ENCODE peak calls at places on chromosomes 13 and 19, in ten cellular contexts. N, D, M, A, P, X, T, Z, G and L are unnamed samples.

GRCh38 chr13:111474136-111475002 is 153.9 kb downstream of the TEX29 start:
- DNase-seq in N (peak; percentile 21), D (peak; percentile 35), M (no peak), A (peak; percentile 31), P (no peak), X (no peak), T (no peak), Z (no peak), G (peak; percentile 32), L (no peak)

GRCh38 chr19:34766386-34766785 is 6.6 kb downstream of the ZNF599 start:
- DNase-seq in N (no peak), D (peak; percentile 47), M (no peak), A (no peak), P (no peak), X (no peak), T (no peak), Z (no peak), G (no peak), L (no peak)

GRCh38 chr13:97223711-97224461 is 1.8 kb downstream of the MBNL2 start:
- DNase-seq in N (peak; percentile 43), D (peak; percentile 96), M (peak; percentile 42), A (peak; percentile 53), P (peak; percentile 72), X (no peak), T (peak; percentile 54), Z (no peak), G (peak; percentile 87), L (no peak)

GRCh38 chr19:54938906-54939305 is 8.4 kb downstream of the NLRP7 start:
- DNase-seq in N (no peak), D (no peak), M (no peak), A (no peak), P (no peak), X (no peak), T (no peak), Z (no peak), G (no peak), L (no peak)

GRCh38 chr13:110062077-110062776 is 244.7 kb downstream of the COL4A1 start:
- DNase-seq in N (no peak), D (peak; percentile 20), M (peak; percentile 73), A (no peak), P (no peak), X (no peak), T (no peak), Z (no peak), G (peak; percentile 43), L (no peak)

GRCh38 chr19:14497347-14497921 is 1.5 kb upstream of the GIPC1 start:
- DNase-seq in N (no peak), D (no peak), M (no peak), A (peak; percentile 56), P (no peak), X (no peak), T (no peak), Z (no peak), G (no peak), L (no peak)

GRCh38 chr19:44741841-44742352 is 6.6 kb upstream of the BCL3 start:
- DNase-seq in N (peak; percentile 98), D (peak; percentile 100), M (peak; percentile 98), A (peak; percentile 100), P (peak; percentile 99), X (peak; percentile 95), T (peak; percentile 99), Z (no peak), G (peak; percentile 100), L (peak; percentile 65)

GRCh38 chr19:6003976-6004375 is 26.0 kb upstream of the RANBP3 start:
- DNase-seq in N (no peak), D (no peak), M (no peak), A (no peak), P (no peak), X (no peak), T (no peak), Z (no peak), G (no peak), L (no peak)

GRCh38 chr13:43881580-43881979 is 1.9 kb downstream of the LACC1 start:
- DNase-seq in N (no peak), D (no peak), M (no peak), A (no peak), P (no peak), X (no peak), T (no peak), Z (no peak), G (no peak), L (no peak)

GRCh38 chr19:35256566-35256965 is 7.8 kb downstream of the LSR start:
- DNase-seq in N (no peak), D (no peak), M (no peak), A (no peak), P (no peak), X (no peak), T (no peak), Z (no peak), G (no peak), L (no peak)

GRCh38 chr19:19404879-19405860 is at the start of gene GATAD2A:
- DNase-seq in N (peak; percentile 78), D (peak; percentile 89), M (peak; percentile 95), A (peak; percentile 87), P (peak; percentile 95), X (peak; percentile 92), T (peak; percentile 96), Z (peak; percentile 44), G (peak; percentile 93), L (peak; percentile 88)

GRCh38 chr19:19409235-19410030 is 4.0 kb downstream of the GATAD2A start:
- DNase-seq in N (no peak), D (no peak), M (no peak), A (no peak), P (no peak), X (no peak), T (no peak), Z (no peak), G (no peak), L (no peak)

GRCh38 chr19:19405919-19406877 is 723 bp downstream of the GATAD2A start:
- DNase-seq in N (no peak), D (peak; percentile 60), M (peak; percentile 56), A (peak; percentile 30), P (peak; percentile 65), X (no peak), T (peak; percentile 51), Z (no peak), G (peak; percentile 56), L (no peak)

GRCh38 chr19:19407640-19407933 is 2.1 kb downstream of the GATAD2A start:
- DNase-seq in N (no peak), D (no peak), M (no peak), A (no peak), P (no peak), X (no peak), T (no peak), Z (no peak), G (no peak), L (no peak)

GRCh38 chr19:19406878-19407639 is 1.6 kb downstream of the GATAD2A start:
- DNase-seq in N (no peak), D (peak; percentile 45), M (no peak), A (peak; percentile 53), P (no peak), X (no peak), T (no peak), Z (no peak), G (peak; percentile 58), L (no peak)
- TF ChIP-seq POLR2A in N (no peak), D (peak; percentile 65), M (no peak), A (no peak), P (no peak), X (no peak), T (no peak), Z (no peak), G (no peak), L (no peak)

GRCh38 chr13:40597735-40598365 is 68.6 kb downstream of the FOXO1 start:
- DNase-seq in N (no peak), D (no peak), M (peak; percentile 47), A (no peak), P (no peak), X (no peak), T (no peak), Z (no peak), G (peak; percentile 43), L (no peak)
- H3K4me1 ChIP-seq in N (peaks cover 2% of the 10 kb centered on the region), D (no peaks in the 10 kb centered on the region), M (peaks cover 20% of the 10 kb centered on the region), A (no peaks in the 10 kb centered on the region), P (peaks cover 45% of the 10 kb centered on the region), X (peaks cover 85% of the 10 kb centered on the region), T (peaks cover 42% of the 10 kb centered on the region), Z (peaks cover 13% of the 10 kb centered on the region), G (peaks cover 59% of the 10 kb centered on the region), L (no peaks in the 10 kb centered on the region)

GRCh38 chr19:1998712-1999708 is 16.5 kb downstream of the BTBD2 start:
- DNase-seq in N (no peak), D (no peak), M (no peak), A (no peak), P (no peak), X (no peak), T (no peak), Z (no peak), G (no peak), L (no peak)
- H3K4me3 ChIP-seq in N (no peak overlapping the region), D (no peak overlapping the region), M (no peak overlapping the region), A (no peak overlapping the region), P (no peak overlapping the region), X (no peak overlapping the region), T (no peak overlapping the region), Z (no peak overlapping the region), G (no peak overlapping the region), L (no peak overlapping the region)

GRCh38 chr13:19633340-19634128 is at the start of gene MPHOSPH8:
- DNase-seq in N (peak; percentile 92), D (peak; percentile 94), M (peak; percentile 97), A (peak; percentile 95), P (peak; percentile 96), X (peak; percentile 91), T (peak; percentile 94), Z (peak; percentile 84), G (peak; percentile 96), L (peak; percentile 68)
- TF ChIP-seq POLR2A in N (no peak), D (no peak), M (peak; percentile 78), A (peak; percentile 45), P (peak; percentile 53), X (peak; percentile 95), T (peak; percentile 88), Z (peak; percentile 91), G (peak; percentile 76), L (peak; percentile 86)

GRCh38 chr13:106183410-106184128 is 351.9 kb downstream of the EFNB2 start:
- DNase-seq in N (no peak), D (no peak), M (no peak), A (no peak), P (no peak), X (no peak), T (no peak), Z (no peak), G (no peak), L (no peak)

GRCh38 chr13:106182404-106182803 is 353.1 kb downstream of the EFNB2 start:
- DNase-seq in N (peak; percentile 35), D (peak; percentile 92), M (no peak), A (peak; percentile 4), P (no peak), X (no peak), T (no peak), Z (no peak), G (no peak), L (no peak)

GRCh38 chr13:106176103-106176502 is 359.4 kb downstream of the EFNB2 start:
- DNase-seq in N (no peak), D (peak; percentile 78), M (no peak), A (no peak), P (no peak), X (no peak), T (no peak), Z (no peak), G (no peak), L (no peak)

GRCh38 chr13:106177146-106177545 is 358.3 kb downstream of the EFNB2 start:
- DNase-seq in N (no peak), D (no peak), M (no peak), A (no peak), P (no peak), X (no peak), T (no peak), Z (no peak), G (no peak), L (no peak)

GRCh38 chr13:106178816-106179215 is 356.6 kb downstream of the EFNB2 start:
- DNase-seq in N (no peak), D (no peak), M (no peak), A (no peak), P (no peak), X (no peak), T (no peak), Z (no peak), G (no peak), L (no peak)
- H3K4me1 ChIP-seq in N (peaks cover 16% of the 10 kb centered on the region), D (peaks cover 2% of the 10 kb centered on the region), M (no peaks in the 10 kb centered on the region), A (no peaks in the 10 kb centered on the region), P (no peaks in the 10 kb centered on the region), X (no peaks in the 10 kb centered on the region), T (no peaks in the 10 kb centered on the region), Z (no peaks in the 10 kb centered on the region), G (no peaks in the 10 kb centered on the region), L (no peaks in the 10 kb centered on the region)